ENCODE peak calls at places on chromosomes 1 and 21, in four cellular contexts. V, W, Z and N are unnamed samples.

GRCh38 chr21:46078322-46078981 is 19.5 kb upstream of the COL6A2 start:
- DNase-seq in W (peak), V (peak), Z (peak), N (no peak)

GRCh38 chr21:15084668-15085067 is 19.9 kb upstream of the NRIP1 start:
- DNase-seq in V (no peak), W (no peak), Z (no peak), N (no peak)

GRCh38 chr21:31530364-31530763 is 129.1 kb upstream of the SOD1 start:
- DNase-seq in V (no peak), W (no peak), Z (no peak), N (no peak)

GRCh38 chr21:35563885-35564451 is 496.4 kb downstream of the SETD4 start:
- DNase-seq in Z (peak), W (no peak), V (no peak), N (no peak)

GRCh38 chr21:33685613-33686197 is 43.4 kb downstream of the ITSN1 start:
- DNase-seq in V (no peak), Z (no peak), W (no peak), N (no peak)

GRCh38 chr21:46622226-46622625 is 13.2 kb upstream of the PRMT2 start:
- DNase-seq in Z (no peak), W (no peak), V (no peak), N (no peak)

GRCh38 chr1:235670157-235670776 is 20.7 kb upstream of the GNG4 start:
- DNase-seq in W (no peak), V (no peak), Z (no peak), N (no peak)

GRCh38 chr1:155574077-155574476 is 11.5 kb upstream of the ASH1L start:
- DNase-seq in Z (no peak), W (no peak), V (no peak), N (no peak)

GRCh38 chr1:171501305-171502021 is 16.1 kb downstream of the PRRC2C start:
- DNase-seq in W (no peak), Z (no peak), V (no peak), N (peak)

GRCh38 chr1:231021540-231022031 is 18.5 kb downstream of the FAM89A start:
- DNase-seq in Z (peak), V (no peak), W (no peak), N (no peak)

GRCh38 chr1:38786040-38786436 is 73.5 kb downstream of the RRAGC start:
- DNase-seq in V (no peak), Z (peak), W (no peak), N (no peak)

GRCh38 chr21:38349111-38349746 is 92.4 kb downstream of the KCNJ15 start:
- DNase-seq in W (no peak), Z (no peak), V (no peak), N (no peak)

GRCh38 chr1:223444411-223444810 is 51.2 kb downstream of the CCDC185 start:
- DNase-seq in Z (no peak), W (no peak), V (no peak), N (no peak)

GRCh38 chr1:225896937-225897549 is 8.1 kb upstream of the LEFTY1 start:
- DNase-seq in Z (no peak), W (no peak), V (peak), N (peak)

GRCh38 chr1:116514708-116515525 is 55.9 kb downstream of the CD58 start:
- DNase-seq in V (no peak), Z (no peak), W (no peak), N (peak)

GRCh38 chr1:76090284-76091180 is 16.0 kb downstream of the ST6GALNAC3 start:
- DNase-seq in W (no peak), V (no peak), Z (no peak), N (no peak)

GRCh38 chr1:31258581-31258980 is 18.9 kb upstream of the NKAIN1 start:
- DNase-seq in Z (no peak), V (no peak), W (no peak), N (no peak)

GRCh38 chr1:58929667-58930325 is 145.9 kb upstream of the JUN start:
- DNase-seq in Z (no peak), W (no peak), V (peak), N (no peak)

GRCh38 chr1:23930861-23931471 is 17.8 kb upstream of the CNR2 start:
- DNase-seq in Z (peak), W (no peak), V (no peak), N (peak)

GRCh38 chr1:70685300-70686286 is 274.5 kb downstream of the CTH start:
- DNase-seq in Z (peak), V (peak), W (no peak), N (peak)

GRCh38 chr1:162985816-162986215 is 83.3 kb upstream of the RGS4 start:
- DNase-seq in W (no peak), Z (no peak), V (no peak), N (no peak)

DNA sequence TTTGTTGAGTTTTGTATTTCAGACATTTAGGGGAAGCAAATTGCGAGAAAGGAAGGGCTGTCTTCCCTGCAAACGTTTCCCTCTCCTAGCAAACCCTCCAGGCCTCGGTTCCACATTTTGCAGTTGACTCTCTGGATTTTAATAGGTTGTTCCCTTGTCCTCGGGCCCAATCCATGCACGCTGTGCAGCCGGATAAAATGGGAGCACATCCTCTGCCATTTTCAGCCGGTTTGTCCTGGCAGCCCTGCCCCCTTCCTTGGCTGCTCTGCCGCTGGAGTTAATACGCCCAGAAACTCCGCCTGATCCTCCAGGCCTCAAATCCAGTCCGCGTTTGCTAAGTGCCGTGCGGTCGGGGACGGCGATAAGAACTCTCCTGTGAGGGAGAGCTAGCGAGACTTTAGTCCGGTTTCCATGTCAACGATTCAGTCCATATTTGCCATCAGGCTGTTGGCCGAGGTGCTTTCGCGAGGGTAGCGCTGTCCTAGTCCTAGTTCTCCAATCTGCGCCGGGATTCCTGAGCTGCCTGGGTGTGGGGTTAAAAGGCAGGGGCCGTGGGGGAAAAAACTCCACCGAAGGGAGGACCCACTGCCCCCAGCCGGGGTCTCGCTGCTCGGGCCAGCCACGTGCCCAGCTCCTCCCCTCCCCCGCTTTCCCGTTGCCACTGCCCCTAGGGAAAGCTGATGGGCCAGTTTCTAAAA is 2.9 kb upstream of the ARID1A start:
- DNase-seq in W (peak), Z (peak), V (peak), N (peak)
- TF ChIP-seq CTCF in W (peak), Z (no peak), V (no peak), N (no peak)

DNA sequence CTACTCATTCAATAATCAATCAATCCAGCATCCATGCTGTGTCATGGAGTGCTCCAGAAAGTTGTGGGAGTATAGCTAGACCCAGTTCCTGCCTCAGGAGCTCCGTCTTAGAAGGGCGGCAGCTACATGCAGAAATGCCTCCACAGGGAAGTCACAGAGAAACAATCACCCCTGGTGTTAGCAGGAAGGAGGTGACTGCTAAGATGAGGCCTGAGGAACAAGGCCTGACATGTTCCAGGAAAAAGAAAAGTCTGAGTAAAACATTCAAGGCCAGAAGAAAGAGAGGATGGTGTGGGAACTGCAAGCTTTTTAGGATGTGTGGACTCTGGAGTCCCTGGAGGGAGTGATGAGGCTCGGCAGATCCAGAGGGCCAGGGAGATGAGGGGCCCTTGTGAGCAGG is 142.5 kb upstream of the MAGI3 start:
- DNase-seq in V (no peak), W (no peak), Z (no peak), N (no peak)
- TF ChIP-seq CTCF in V (no peak), W (no peak), Z (no peak), N (no peak)

GRCh38 chr1:224720216-224720615 is 104.1 kb downstream of the CNIH3 start:
- DNase-seq in V (no peak), Z (no peak), W (no peak), N (no peak)
- TF ChIP-seq CTCF in V (no peak), Z (no peak), W (no peak), N (no peak)

GRCh38 chr1:112700290-112701226 is 6.4 kb downstream of the RHOC start:
- DNase-seq in Z (peak), V (peak), W (peak), N (peak)
- TF ChIP-seq CTCF in Z (no peak), V (no peak), W (no peak), N (no peak)

DNA sequence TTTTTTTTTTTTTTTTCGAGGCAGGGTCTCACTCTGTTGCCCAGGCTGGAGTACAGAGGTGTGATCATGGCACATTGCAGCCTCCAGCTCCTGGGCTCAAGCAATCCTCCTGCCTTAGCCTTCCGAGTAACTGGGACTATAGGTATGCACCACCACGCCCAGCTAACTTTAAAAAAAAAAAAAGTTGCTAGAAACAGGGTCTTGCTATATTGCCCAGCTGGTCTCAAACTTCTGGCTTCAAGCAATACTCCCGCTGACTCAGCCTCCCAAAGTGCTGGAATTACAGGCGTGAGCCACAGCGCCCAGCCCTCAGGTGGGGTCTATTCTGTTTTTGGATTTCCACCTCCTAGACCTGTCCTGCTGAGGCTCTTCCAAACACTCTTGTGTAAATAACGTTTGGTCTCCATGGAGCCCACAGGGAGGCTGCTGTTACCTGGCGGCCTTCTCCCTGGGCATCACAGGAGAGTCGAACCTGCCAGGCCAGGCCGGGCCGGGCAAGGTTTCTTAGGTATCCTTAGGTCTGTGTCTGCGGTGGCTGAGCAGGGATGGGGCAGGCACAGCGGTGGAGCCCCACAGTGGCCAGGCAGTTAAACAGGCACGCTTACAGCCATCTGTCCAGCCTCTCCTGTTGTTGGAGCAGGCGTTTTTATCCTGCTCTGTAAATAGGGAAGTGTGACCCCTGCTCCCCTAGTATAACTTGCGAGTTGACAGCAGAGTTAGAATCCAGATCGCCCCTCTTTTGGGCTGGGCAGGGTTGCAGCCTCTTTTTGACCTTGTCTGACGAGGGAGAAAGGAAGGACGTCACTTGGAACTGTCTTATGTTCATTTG is 18.8 kb downstream of the PLEKHM2 start:
- DNase-seq in Z (no peak), W (no peak), V (peak), N (no peak)
- TF ChIP-seq CTCF in Z (no peak), W (no peak), V (no peak), N (no peak)

DNA sequence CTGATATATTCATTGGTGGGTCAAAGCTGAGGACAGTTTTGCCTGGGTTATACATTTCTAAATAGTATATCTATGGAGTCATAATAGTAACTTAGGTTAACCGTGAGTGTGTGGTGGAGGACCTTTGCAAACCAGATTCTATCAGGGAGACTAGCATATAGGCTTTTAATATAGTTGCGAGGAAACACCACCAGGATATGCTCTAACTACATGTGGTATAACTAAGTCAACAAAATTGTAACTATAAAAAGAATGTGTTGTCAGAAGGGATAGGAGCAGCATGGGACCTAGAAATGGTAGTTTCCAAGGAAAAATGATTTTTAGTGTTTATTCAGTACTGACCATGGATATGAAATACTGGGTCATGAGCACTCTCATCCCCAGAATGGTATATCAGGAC is 338.1 kb downstream of the TGFB2 start:
- DNase-seq in Z (no peak), V (no peak), W (no peak), N (no peak)
- TF ChIP-seq CTCF in Z (no peak), V (no peak), W (no peak), N (no peak)

DNA sequence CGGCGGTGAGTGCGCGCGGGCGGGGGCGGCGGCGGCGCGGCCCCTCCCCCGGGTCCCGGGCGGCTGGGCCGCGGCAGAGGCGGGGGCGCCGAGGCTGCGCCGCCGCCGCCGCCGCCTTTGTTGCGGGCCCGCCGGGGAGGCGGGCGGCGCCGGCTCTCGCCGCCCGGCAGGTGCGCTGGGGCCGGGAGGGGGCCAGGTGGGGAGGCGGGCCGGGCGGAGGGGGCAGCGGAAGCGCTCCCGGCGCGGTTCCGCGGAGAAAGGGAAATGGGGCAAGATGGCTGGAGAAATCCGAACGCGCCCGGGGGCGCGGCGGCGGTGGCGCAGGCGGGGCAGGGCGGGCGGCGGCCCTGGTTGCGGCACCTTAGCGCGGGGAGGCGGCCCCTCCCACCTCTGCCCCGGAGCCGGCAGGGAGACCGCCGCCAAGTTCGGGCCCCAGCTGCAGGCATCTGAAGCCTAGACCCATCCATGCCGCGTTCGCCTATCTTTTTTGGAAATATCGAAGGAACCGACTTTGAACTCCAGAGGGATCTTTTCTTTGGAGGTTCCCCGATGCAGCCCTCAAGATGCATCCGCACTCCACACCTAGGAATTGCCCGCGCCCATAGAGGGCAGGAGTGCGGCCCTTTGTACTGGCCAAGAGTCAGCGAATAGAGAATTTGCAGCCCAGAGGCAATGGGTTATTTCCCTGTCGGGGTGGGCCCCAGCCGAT is 479 bp downstream of the POGK start:
- DNase-seq in Z (peak), V (peak), W (peak), N (peak)
- TF ChIP-seq CTCF in Z (no peak), V (no peak), W (no peak), N (no peak)